ENCODE peak calls at places on chromosomes 6 and 20, in nine cellular contexts. One of them, this sample, is unnamed.

GRCh38 chr6:157646012-157646411 is 177.0 kb upstream of the SNX9 start:
- DNase-seq in AG08395: no peak
- DNase-seq in caudate nucleus: no peak
- DNase-seq in DMS79 treated with DMSO at 0.1 percent for 48 hours: no peak
- DNase-seq in NCI-H1694 treated with DMSO at 0.1 percent for 48 hours: no peak
- DNase-seq in NCI-H1436: no peak
- DNase-seq in GM13977: no peak
- DNase-seq in SW 1271: no peak
- DNase-seq in fibroblast of villous mesenchyme: no peak
- DNase-seq in this sample: no peak

GRCh38 chr20:2312876-2313275 is 17.1 kb downstream of the TGM3 start:
- DNase-seq in AG08395: no peak
- DNase-seq in caudate nucleus: no peak
- DNase-seq in DMS79 treated with DMSO at 0.1 percent for 48 hours: no peak
- DNase-seq in NCI-H1694 treated with DMSO at 0.1 percent for 48 hours: no peak
- DNase-seq in NCI-H1436: no peak
- DNase-seq in GM13977: no peak
- DNase-seq in SW 1271: no peak
- DNase-seq in fibroblast of villous mesenchyme: no peak
- DNase-seq in this sample: no peak

GRCh38 chr6:137399949-137400443 is 94.2 kb downstream of the OLIG3 start:
- DNase-seq in AG08395: no peak
- DNase-seq in caudate nucleus: no peak
- DNase-seq in DMS79 treated with DMSO at 0.1 percent for 48 hours: no peak
- DNase-seq in NCI-H1694 treated with DMSO at 0.1 percent for 48 hours: no peak
- DNase-seq in NCI-H1436: peak
- DNase-seq in GM13977: no peak
- DNase-seq in SW 1271: no peak
- DNase-seq in fibroblast of villous mesenchyme: no peak
- DNase-seq in this sample: no peak

GRCh38 chr20:50226093-50226974 is 35.7 kb downstream of the CEBPB start:
- DNase-seq in AG08395: peak
- DNase-seq in caudate nucleus: no peak
- DNase-seq in DMS79 treated with DMSO at 0.1 percent for 48 hours: no peak
- DNase-seq in NCI-H1694 treated with DMSO at 0.1 percent for 48 hours: no peak
- DNase-seq in NCI-H1436: no peak
- DNase-seq in GM13977: no peak
- DNase-seq in SW 1271: no peak
- DNase-seq in fibroblast of villous mesenchyme: peak
- DNase-seq in this sample: peak

GRCh38 chr6:5151955-5152401 is 66.8 kb downstream of the PPP1R3G start:
- DNase-seq in AG08395: peak
- DNase-seq in caudate nucleus: no peak
- DNase-seq in DMS79 treated with DMSO at 0.1 percent for 48 hours: no peak
- DNase-seq in NCI-H1694 treated with DMSO at 0.1 percent for 48 hours: no peak
- DNase-seq in NCI-H1436: no peak
- DNase-seq in GM13977: no peak
- DNase-seq in SW 1271: peak
- DNase-seq in fibroblast of villous mesenchyme: no peak
- DNase-seq in this sample: peak

GRCh38 chr20:38049800-38050199 is 16.3 kb downstream of the RPRD1B start:
- DNase-seq in AG08395: peak
- DNase-seq in caudate nucleus: no peak
- DNase-seq in DMS79 treated with DMSO at 0.1 percent for 48 hours: no peak
- DNase-seq in NCI-H1694 treated with DMSO at 0.1 percent for 48 hours: no peak
- DNase-seq in NCI-H1436: no peak
- DNase-seq in GM13977: no peak
- DNase-seq in SW 1271: peak
- DNase-seq in fibroblast of villous mesenchyme: no peak
- DNase-seq in this sample: peak

GRCh38 chr6:52609968-52610367 is 33.1 kb upstream of the TRAM2 start:
- DNase-seq in AG08395: no peak
- DNase-seq in caudate nucleus: no peak
- DNase-seq in DMS79 treated with DMSO at 0.1 percent for 48 hours: no peak
- DNase-seq in NCI-H1694 treated with DMSO at 0.1 percent for 48 hours: no peak
- DNase-seq in NCI-H1436: no peak
- DNase-seq in GM13977: no peak
- DNase-seq in SW 1271: no peak
- DNase-seq in fibroblast of villous mesenchyme: peak
- DNase-seq in this sample: no peak

GRCh38 chr6:168184701-168185100 is 105.7 kb upstream of the FRMD1 start:
- DNase-seq in AG08395: no peak
- DNase-seq in caudate nucleus: no peak
- DNase-seq in DMS79 treated with DMSO at 0.1 percent for 48 hours: no peak
- DNase-seq in NCI-H1694 treated with DMSO at 0.1 percent for 48 hours: no peak
- DNase-seq in NCI-H1436: no peak
- DNase-seq in GM13977: no peak
- DNase-seq in SW 1271: no peak
- DNase-seq in fibroblast of villous mesenchyme: no peak
- DNase-seq in this sample: no peak

GRCh38 chr6:26240157-26240980 is 124.6 kb upstream of the BTN3A2 start:
- DNase-seq in AG08395: peak
- DNase-seq in caudate nucleus: no peak
- DNase-seq in DMS79 treated with DMSO at 0.1 percent for 48 hours: no peak
- DNase-seq in NCI-H1694 treated with DMSO at 0.1 percent for 48 hours: no peak
- DNase-seq in NCI-H1436: no peak
- DNase-seq in GM13977: peak
- DNase-seq in SW 1271: no peak
- DNase-seq in fibroblast of villous mesenchyme: peak
- DNase-seq in this sample: peak

GRCh38 chr6:53956068-53956711 is 155.1 kb upstream of the MLIP start:
- DNase-seq in AG08395: peak
- DNase-seq in caudate nucleus: peak
- DNase-seq in DMS79 treated with DMSO at 0.1 percent for 48 hours: peak
- DNase-seq in NCI-H1694 treated with DMSO at 0.1 percent for 48 hours: peak
- DNase-seq in NCI-H1436: peak
- DNase-seq in GM13977: peak
- DNase-seq in SW 1271: peak
- DNase-seq in fibroblast of villous mesenchyme: peak
- DNase-seq in this sample: peak

GRCh38 chr6:11645016-11645415 is 107.5 kb downstream of the TMEM170B start:
- DNase-seq in AG08395: no peak
- DNase-seq in caudate nucleus: no peak
- DNase-seq in DMS79 treated with DMSO at 0.1 percent for 48 hours: no peak
- DNase-seq in NCI-H1694 treated with DMSO at 0.1 percent for 48 hours: no peak
- DNase-seq in NCI-H1436: no peak
- DNase-seq in GM13977: no peak
- DNase-seq in SW 1271: no peak
- DNase-seq in fibroblast of villous mesenchyme: peak
- DNase-seq in this sample: no peak

GRCh38 chr20:21432911-21433310 is 35.6 kb upstream of the NKX2-4 start:
- DNase-seq in AG08395: no peak
- DNase-seq in caudate nucleus: no peak
- DNase-seq in DMS79 treated with DMSO at 0.1 percent for 48 hours: no peak
- DNase-seq in NCI-H1694 treated with DMSO at 0.1 percent for 48 hours: no peak
- DNase-seq in NCI-H1436: no peak
- DNase-seq in GM13977: no peak
- DNase-seq in SW 1271: no peak
- DNase-seq in fibroblast of villous mesenchyme: no peak
- DNase-seq in this sample: no peak

GRCh38 chr20:14568701-14569100 is 231.3 kb upstream of the FLRT3 start:
- DNase-seq in AG08395: no peak
- DNase-seq in caudate nucleus: no peak
- DNase-seq in DMS79 treated with DMSO at 0.1 percent for 48 hours: no peak
- DNase-seq in NCI-H1694 treated with DMSO at 0.1 percent for 48 hours: no peak
- DNase-seq in NCI-H1436: no peak
- DNase-seq in GM13977: no peak
- DNase-seq in SW 1271: no peak
- DNase-seq in fibroblast of villous mesenchyme: no peak
- DNase-seq in this sample: no peak

GRCh38 chr6:112735129-112735528 is 388.0 kb downstream of the RFPL4B start:
- DNase-seq in AG08395: no peak
- DNase-seq in caudate nucleus: no peak
- DNase-seq in DMS79 treated with DMSO at 0.1 percent for 48 hours: no peak
- DNase-seq in NCI-H1694 treated with DMSO at 0.1 percent for 48 hours: no peak
- DNase-seq in NCI-H1436: no peak
- DNase-seq in GM13977: no peak
- DNase-seq in SW 1271: no peak
- DNase-seq in fibroblast of villous mesenchyme: no peak
- DNase-seq in this sample: no peak

GRCh38 chr20:37729909-37730308 is 36.1 kb downstream of the CTNNBL1 start:
- DNase-seq in AG08395: no peak
- DNase-seq in caudate nucleus: no peak
- DNase-seq in DMS79 treated with DMSO at 0.1 percent for 48 hours: no peak
- DNase-seq in NCI-H1694 treated with DMSO at 0.1 percent for 48 hours: peak
- DNase-seq in NCI-H1436: no peak
- DNase-seq in GM13977: no peak
- DNase-seq in SW 1271: no peak
- DNase-seq in fibroblast of villous mesenchyme: peak
- DNase-seq in this sample: no peak

GRCh38 chr20:47971321-47971781 is 186.1 kb upstream of the SULF2 start:
- DNase-seq in AG08395: no peak
- DNase-seq in caudate nucleus: no peak
- DNase-seq in DMS79 treated with DMSO at 0.1 percent for 48 hours: no peak
- DNase-seq in NCI-H1694 treated with DMSO at 0.1 percent for 48 hours: no peak
- DNase-seq in NCI-H1436: no peak
- DNase-seq in GM13977: no peak
- DNase-seq in SW 1271: no peak
- DNase-seq in fibroblast of villous mesenchyme: no peak
- DNase-seq in this sample: no peak

GRCh38 chr20:49880177-49880576 is 35.2 kb downstream of the SPATA2 start:
- DNase-seq in AG08395: no peak
- DNase-seq in caudate nucleus: no peak
- DNase-seq in DMS79 treated with DMSO at 0.1 percent for 48 hours: no peak
- DNase-seq in NCI-H1694 treated with DMSO at 0.1 percent for 48 hours: no peak
- DNase-seq in NCI-H1436: no peak
- DNase-seq in GM13977: no peak
- DNase-seq in SW 1271: no peak
- DNase-seq in fibroblast of villous mesenchyme: no peak
- DNase-seq in this sample: peak

GRCh38 chr6:158849899-158850806 is 31.0 kb upstream of the EZR start:
- DNase-seq in AG08395: peak
- DNase-seq in caudate nucleus: no peak
- DNase-seq in DMS79 treated with DMSO at 0.1 percent for 48 hours: peak
- DNase-seq in NCI-H1694 treated with DMSO at 0.1 percent for 48 hours: no peak
- DNase-seq in NCI-H1436: peak
- DNase-seq in GM13977: no peak
- DNase-seq in SW 1271: peak
- DNase-seq in fibroblast of villous mesenchyme: peak
- DNase-seq in this sample: peak

GRCh38 chr6:82246802-82247633 is 526 bp downstream of the IBTK start:
- DNase-seq in AG08395: peak
- DNase-seq in caudate nucleus: peak
- DNase-seq in DMS79 treated with DMSO at 0.1 percent for 48 hours: peak
- DNase-seq in NCI-H1694 treated with DMSO at 0.1 percent for 48 hours: peak
- DNase-seq in NCI-H1436: no peak
- DNase-seq in GM13977: peak
- DNase-seq in SW 1271: peak
- DNase-seq in fibroblast of villous mesenchyme: peak
- DNase-seq in this sample: peak

GRCh38 chr6:27546522-27546921 is 73.6 kb upstream of the ZNF184 start:
- DNase-seq in AG08395: no peak
- DNase-seq in caudate nucleus: no peak
- DNase-seq in DMS79 treated with DMSO at 0.1 percent for 48 hours: no peak
- DNase-seq in NCI-H1694 treated with DMSO at 0.1 percent for 48 hours: no peak
- DNase-seq in NCI-H1436: no peak
- DNase-seq in GM13977: no peak
- DNase-seq in SW 1271: no peak
- DNase-seq in fibroblast of villous mesenchyme: no peak
- DNase-seq in this sample: no peak

GRCh38 chr6:26230336-26230735 is 134.7 kb upstream of the BTN3A2 start:
- DNase-seq in AG08395: no peak
- DNase-seq in caudate nucleus: no peak
- DNase-seq in DMS79 treated with DMSO at 0.1 percent for 48 hours: no peak
- DNase-seq in NCI-H1694 treated with DMSO at 0.1 percent for 48 hours: no peak
- DNase-seq in NCI-H1436: no peak
- DNase-seq in GM13977: no peak
- DNase-seq in SW 1271: no peak
- DNase-seq in fibroblast of villous mesenchyme: peak
- DNase-seq in this sample: no peak

This sample was measured in myocyte.